ENCODE peak calls at places on chromosomes 13 and 19, in seven cellular contexts. P is NT2/D1, L is fibroblast of pulmonary artery, A is lung, U is RWPE2, J is kidney, O is sigmoid colon. F is an unnamed sample.

GRCh38 chr13:35309711-35310110 is 166.8 kb downstream of the MAB21L1 start:
- DNase-seq in P (no peak), L (no peak), A (no peak), U (no peak), J (no peak), O (no peak), F (no peak)

GRCh38 chr13:97274782-97275252 is 52.7 kb downstream of the MBNL2 start:
- DNase-seq in P (no peak), L (peak), A (no peak), U (no peak), J (no peak), O (no peak), F (no peak)

GRCh38 chr13:113598481-113598880 is 13.9 kb downstream of the TFDP1 start:
- DNase-seq in P (no peak), L (no peak), A (no peak), U (peak), J (peak), O (peak), F (no peak)

GRCh38 chr13:90477194-90477593 is 870.3 kb upstream of the MIR17HG start:
- DNase-seq in P (no peak), L (peak), A (no peak), U (no peak), J (no peak), O (no peak), F (no peak)

GRCh38 chr13:42266464-42266863 is 5.5 kb upstream of the AKAP11 start:
- DNase-seq in P (no peak), L (peak), A (no peak), U (no peak), J (no peak), O (no peak), F (no peak)

GRCh38 chr13:98014766-98015165 is 61.3 kb downstream of the IPO5 start:
- DNase-seq in P (no peak), L (peak), A (no peak), U (no peak), J (no peak), O (no peak), F (peak)

GRCh38 chr13:56351041-56351440 is 789.7 kb upstream of the PRR20A start:
- DNase-seq in P (no peak), L (no peak), A (no peak), U (no peak), J (no peak), O (no peak), F (no peak)

GRCh38 chr13:98284677-98285076 is 107.6 kb upstream of the RNF113B start:
- DNase-seq in P (no peak), L (no peak), A (no peak), U (no peak), J (no peak), O (no peak), F (no peak)

GRCh38 chr19:6062274-6062673 is 48.0 kb downstream of the RFX2 start:
- DNase-seq in P (no peak), L (peak), A (peak), U (no peak), J (peak), O (no peak), F (no peak)

GRCh38 chr19:14146789-14147216 is 10.4 kb upstream of the ASF1B start:
- DNase-seq in P (no peak), L (peak), A (no peak), U (no peak), J (no peak), O (no peak), F (peak)

GRCh38 chr13:36548129-36548528 is 115.8 kb downstream of the CCNA1 start:
- DNase-seq in P (no peak), L (no peak), A (no peak), U (no peak), J (no peak), O (no peak), F (no peak)

GRCh38 chr13:73702419-73703071 is 431.7 kb downstream of the KLF12 start:
- DNase-seq in P (no peak), L (no peak), A (no peak), U (no peak), J (no peak), O (no peak), F (no peak)

GRCh38 chr19:45498411-45499195 is at the start of gene PPM1N:
- DNase-seq in P (no peak), L (no peak), A (no peak), U (no peak), J (peak), O (no peak), F (no peak)

GRCh38 chr13:99022953-99023352 is 45.1 kb upstream of the DOCK9 start:
- DNase-seq in P (no peak), L (no peak), A (no peak), U (no peak), J (no peak), O (no peak), F (no peak)

GRCh38 chr13:74891610-74892009 is 590.4 kb downstream of the TBC1D4 start:
- DNase-seq in P (no peak), L (peak), A (no peak), U (no peak), J (no peak), O (no peak), F (peak)

GRCh38 chr19:3458595-3459284 is 21.6 kb downstream of the SMIM24 start:
- DNase-seq in P (peak), L (peak), A (no peak), U (no peak), J (no peak), O (no peak), F (peak)

GRCh38 chr19:3457531-3458228 is 22.6 kb downstream of the SMIM24 start:
- DNase-seq in P (no peak), L (no peak), A (no peak), U (no peak), J (no peak), O (no peak), F (no peak)

GRCh38 chr19:3459965-3460582 is 20.3 kb downstream of the SMIM24 start:
- DNase-seq in P (no peak), L (no peak), A (no peak), U (no peak), J (no peak), O (no peak), F (no peak)

GRCh38 chr19:3458229-3458555 is 22.1 kb downstream of the SMIM24 start:
- DNase-seq in P (no peak), L (no peak), A (no peak), U (no peak), J (no peak), O (no peak), F (peak)

GRCh38 chr19:3459322-3459881 is 20.9 kb downstream of the SMIM24 start:
- DNase-seq in P (peak), L (peak), A (peak), U (no peak), J (peak), O (peak), F (peak)
- H3K4me3 ChIP-seq in P (peak), L (peak), A (no peak), U (no peak), J (no peak), O (no peak), F (no peak)

GRCh38 chr19:4443188-4443587 is 14.4 kb downstream of the UBXN6 start:
- DNase-seq in P (no peak), L (no peak), A (no peak), U (no peak), J (no peak), O (no peak), F (no peak)
- H3K4me3 ChIP-seq in P (no peak), L (no peak), A (no peak), U (no peak), J (no peak), O (no peak), F (no peak)

DNA sequence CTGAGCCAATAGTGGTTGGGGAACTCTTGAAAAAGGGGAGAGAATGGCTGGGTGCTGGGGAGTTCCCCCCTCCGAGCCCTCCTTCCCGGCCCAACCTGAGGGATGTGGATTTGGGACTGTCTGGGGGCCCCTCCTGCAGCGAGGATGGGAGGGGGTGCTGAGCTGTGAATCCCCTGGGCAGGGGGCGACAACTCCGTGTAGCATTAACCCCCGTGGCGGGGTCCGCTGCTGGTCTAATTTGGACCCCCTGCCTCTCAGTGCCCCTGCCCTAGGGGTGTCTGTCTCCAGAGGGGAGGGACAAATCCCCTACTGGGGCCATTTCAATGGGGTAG is 9.7 kb downstream of the MIDN start:
- DNase-seq in P (no peak), L (no peak), A (no peak), U (no peak), J (no peak), O (no peak), F (no peak)
- H3K4me3 ChIP-seq in P (no peak), L (no peak), A (no peak), U (no peak), J (no peak), O (no peak), F (no peak)

GRCh38 chr19:53908933-53909415 is at the start of gene CACNG7:
- DNase-seq in P (no peak), L (peak), A (no peak), U (no peak), J (peak), O (no peak), F (no peak)

GRCh38 chr19:53910170-53910518 is 1.1 kb downstream of the CACNG7 start:
- DNase-seq in P (no peak), L (peak), A (no peak), U (no peak), J (peak), O (no peak), F (no peak)

GRCh38 chr19:53908106-53908932 is 759 bp upstream of the CACNG7 start:
- DNase-seq in P (peak), L (peak), A (no peak), U (no peak), J (no peak), O (no peak), F (no peak)

GRCh38 chr19:53907690-53908089 is 1.4 kb upstream of the CACNG7 start:
- DNase-seq in P (no peak), L (no peak), A (no peak), U (no peak), J (peak), O (no peak), F (no peak)

DNA sequence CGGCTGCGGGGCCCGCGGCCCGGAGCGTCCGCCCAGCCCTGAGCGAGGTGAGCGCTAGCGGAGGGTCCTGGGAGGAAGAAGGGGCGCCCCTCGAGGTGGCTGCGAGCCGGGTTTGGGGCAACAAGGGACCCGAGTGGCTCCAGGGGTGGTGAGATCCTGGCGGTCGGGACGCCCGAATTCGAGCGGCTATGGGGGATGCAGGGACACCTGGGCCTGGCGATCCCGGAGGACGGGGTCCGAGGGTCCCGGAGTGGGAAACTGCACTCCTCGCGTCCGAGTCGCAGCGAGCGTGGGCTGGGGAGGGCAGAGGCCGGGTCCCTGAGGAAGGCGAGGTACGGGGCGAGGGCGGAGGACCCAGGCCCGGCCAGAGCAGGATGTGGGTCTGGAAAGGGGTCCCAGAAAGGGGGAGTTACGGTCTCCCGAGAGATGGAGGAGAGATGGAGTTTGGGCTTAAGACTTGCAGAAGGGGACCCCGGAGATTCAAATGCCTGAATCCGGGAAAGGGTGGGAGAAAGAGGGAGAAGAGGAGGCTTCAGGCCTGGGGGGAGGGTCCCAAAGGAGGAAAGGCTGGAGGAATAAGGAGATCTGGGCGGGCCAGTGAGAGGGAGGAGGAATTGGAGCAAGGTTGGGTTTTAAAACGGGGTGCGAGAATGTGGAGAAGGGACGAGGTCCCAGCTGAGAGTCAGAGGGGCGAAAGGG is 542 bp downstream of the CACNG7 start:
- DNase-seq in P (no peak), L (no peak), A (no peak), U (peak), J (peak), O (no peak), F (no peak)
- H3K4me3 ChIP-seq in P (peak), L (peak), A (no peak), U (no peak), J (no peak), O (no peak), F (peak)

GRCh38 chr19:50359432-50359818 is 6.0 kb downstream of the NAPSA start:
- DNase-seq in P (no peak), L (no peak), A (no peak), U (no peak), J (peak), O (no peak), F (no peak)

GRCh38 chr19:50356691-50357177 is 8.7 kb downstream of the NAPSA start:
- DNase-seq in P (no peak), L (no peak), A (no peak), U (no peak), J (no peak), O (no peak), F (no peak)

GRCh38 chr19:50361290-50362029 is 4.0 kb downstream of the NAPSA start:
- DNase-seq in P (no peak), L (no peak), A (peak), U (no peak), J (no peak), O (no peak), F (no peak)

GRCh38 chr19:50357178-50358100 is 8.0 kb downstream of the NAPSA start:
- DNase-seq in P (no peak), L (peak), A (peak), U (no peak), J (peak), O (peak), F (no peak)

DNA sequence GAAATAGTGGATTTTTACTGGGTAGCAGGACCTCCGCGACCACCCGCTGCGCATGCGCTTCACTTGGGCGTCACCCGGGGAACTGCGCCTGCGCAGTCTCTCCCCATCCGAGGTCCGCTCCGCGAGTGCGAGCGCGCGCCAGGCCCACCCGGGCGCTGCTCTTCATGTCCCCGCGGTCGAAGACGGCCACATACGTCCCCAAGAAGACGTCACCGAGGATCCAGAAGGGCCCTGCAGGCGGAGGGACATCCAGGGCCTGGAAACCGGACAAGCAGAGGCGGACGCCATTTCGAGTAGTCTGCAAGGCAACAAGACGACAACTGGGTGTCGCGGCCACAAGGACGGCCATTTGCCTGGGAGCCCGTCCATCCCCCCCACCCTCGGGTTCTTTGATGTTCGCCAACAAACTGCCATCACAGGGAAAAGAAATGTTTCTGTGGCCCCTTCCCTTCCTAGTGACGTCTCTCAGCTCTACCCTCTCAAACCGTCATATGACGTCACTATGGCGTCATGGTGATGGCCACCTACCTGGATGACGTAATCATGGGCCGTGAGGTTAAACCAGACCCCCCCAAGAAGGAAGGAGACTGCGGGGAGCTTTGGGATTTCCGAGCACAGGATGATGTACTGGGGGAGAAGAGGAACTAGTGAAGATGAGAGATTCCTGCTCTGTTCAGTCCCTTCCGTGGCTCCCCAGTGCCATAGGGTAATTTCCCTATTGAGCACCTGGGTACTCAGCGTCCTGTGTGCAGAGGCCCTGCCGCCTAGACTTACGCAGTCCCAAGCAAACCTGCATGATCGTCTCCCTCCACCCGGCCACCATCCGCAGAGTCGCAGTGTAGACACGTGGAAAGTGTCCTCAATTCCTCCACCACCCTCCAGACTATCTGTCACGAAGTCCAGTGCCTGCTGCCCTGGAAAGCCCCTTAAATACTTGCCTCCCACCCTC is 6.7 kb downstream of the NAPSA start:
- DNase-seq in P (no peak), L (peak), A (peak), U (no peak), J (peak), O (peak), F (no peak)
- H3K4me3 ChIP-seq in P (no peak), L (peak), A (no peak), U (peak), J (peak), O (peak), F (peak)

GRCh38 chr13:47809411-47809810 is 191.7 kb downstream of the SUCLA2 start:
- DNase-seq in P (no peak), L (no peak), A (no peak), U (no peak), J (no peak), O (no peak), F (no peak)
- H3K4me3 ChIP-seq in P (no peak), L (no peak), A (no peak), U (no peak), J (no peak), O (no peak), F (no peak)

GRCh38 chr19:49210901-49211451 is 53.4 kb downstream of the TRPM4 start:
- DNase-seq in P (no peak), L (no peak), A (no peak), U (no peak), J (no peak), O (no peak), F (no peak)
- H3K4me3 ChIP-seq in P (peak), L (no peak), A (no peak), U (no peak), J (no peak), O (peak), F (peak)

GRCh38 chr13:71618154-71618553 is 248.8 kb downstream of the DACH1 start:
- DNase-seq in P (no peak), L (peak), A (no peak), U (no peak), J (no peak), O (no peak), F (no peak)
- H3K4me3 ChIP-seq in P (no peak), L (no peak), A (no peak), U (no peak), J (no peak), O (no peak), F (no peak)

GRCh38 chr19:12982648-12983047 is 12.6 kb upstream of the NFIX start:
- DNase-seq in P (no peak), L (no peak), A (no peak), U (no peak), J (no peak), O (no peak), F (no peak)
- H3K4me3 ChIP-seq in P (no peak), L (no peak), A (no peak), U (no peak), J (no peak), O (no peak), F (no peak)